ENCODE peak calls at places on chromosomes 1 and 21, in six cellular contexts. One of them, this sample, is unnamed.

GRCh38 chr1:155507960-155508359 is 54.6 kb downstream of the ASH1L start:
- DNase-seq in Peyer's patch: no peak
- DNase-seq in transverse colon: no peak
- DNase-seq in stomach: no peak
- DNase-seq in neural progenitor cell: no peak
- DNase-seq in IMR-90: no peak
- DNase-seq in this sample: no peak

GRCh38 chr1:167713330-167714081 is 8.3 kb upstream of the MPZL1 start:
- DNase-seq in Peyer's patch: peak; percentile 53
- DNase-seq in neural progenitor cell: peak; percentile 53
- DNase-seq in transverse colon: peak; percentile 26
- DNase-seq in stomach: no peak
- DNase-seq in IMR-90: peak; percentile 24
- DNase-seq in this sample: peak; percentile 40

GRCh38 chr1:44354268-44354839 is 703 bp downstream of the ERI3 start:
- DNase-seq in stomach: peak; percentile 25
- DNase-seq in IMR-90: peak; percentile 35
- DNase-seq in transverse colon: no peak
- DNase-seq in neural progenitor cell: no peak
- DNase-seq in Peyer's patch: no peak
- DNase-seq in this sample: no peak

GRCh38 chr1:74856174-74856573 is 123.2 kb downstream of the TYW3 start:
- DNase-seq in stomach: no peak
- DNase-seq in neural progenitor cell: no peak
- DNase-seq in IMR-90: no peak
- DNase-seq in Peyer's patch: no peak
- DNase-seq in transverse colon: no peak
- DNase-seq in this sample: no peak

GRCh38 chr1:182630586-182630985 is 26.4 kb upstream of the RGS16 start:
- DNase-seq in Peyer's patch: no peak
- DNase-seq in IMR-90: no peak
- DNase-seq in neural progenitor cell: peak; percentile 48
- DNase-seq in transverse colon: no peak
- DNase-seq in stomach: no peak
- DNase-seq in this sample: no peak

GRCh38 chr1:53148123-53148522 is 5.7 kb upstream of the SLC1A7 start:
- DNase-seq in neural progenitor cell: no peak
- DNase-seq in stomach: no peak
- DNase-seq in transverse colon: no peak
- DNase-seq in IMR-90: peak; percentile 91
- DNase-seq in Peyer's patch: no peak
- DNase-seq in this sample: no peak

GRCh38 chr1:231106347-231106746 is 55.5 kb upstream of the TRIM67 start:
- DNase-seq in IMR-90: peak; percentile 66
- DNase-seq in neural progenitor cell: no peak
- DNase-seq in Peyer's patch: no peak
- DNase-seq in stomach: no peak
- DNase-seq in transverse colon: no peak
- DNase-seq in this sample: no peak

GRCh38 chr1:196355206-196355786 is 252.9 kb downstream of the KCNT2 start:
- DNase-seq in Peyer's patch: no peak
- DNase-seq in neural progenitor cell: no peak
- DNase-seq in transverse colon: no peak
- DNase-seq in stomach: no peak
- DNase-seq in IMR-90: peak; percentile 25
- DNase-seq in this sample: peak; percentile 2

GRCh38 chr21:15592271-15592860 is 137.4 kb upstream of the USP25 start:
- DNase-seq in IMR-90: peak; percentile 45
- DNase-seq in neural progenitor cell: peak; percentile 25
- DNase-seq in stomach: no peak
- DNase-seq in Peyer's patch: no peak
- DNase-seq in transverse colon: no peak
- DNase-seq in this sample: peak; percentile 37

GRCh38 chr1:32684167-32684811 is 18.3 kb downstream of the SYNC start:
- DNase-seq in IMR-90: peak; percentile 74
- DNase-seq in transverse colon: peak; percentile 60
- DNase-seq in neural progenitor cell: no peak
- DNase-seq in stomach: peak; percentile 43
- DNase-seq in Peyer's patch: peak; percentile 58
- DNase-seq in this sample: peak; percentile 71

GRCh38 chr1:201557572-201557958 is 18.6 kb downstream of the NAV1 start:
- DNase-seq in transverse colon: no peak
- DNase-seq in neural progenitor cell: no peak
- DNase-seq in Peyer's patch: no peak
- DNase-seq in IMR-90: no peak
- DNase-seq in stomach: no peak
- DNase-seq in this sample: no peak
- H3K4me1 ChIP-seq in transverse colon: peaks cover 14% of the 10 kb centered on the region
- H3K4me1 ChIP-seq in neural progenitor cell: peaks cover 24% of the 10 kb centered on the region
- H3K4me1 ChIP-seq in Peyer's patch: no peaks in the 10 kb centered on the region
- H3K4me1 ChIP-seq in IMR-90: peaks cover 56% of the 10 kb centered on the region
- H3K4me1 ChIP-seq in stomach: peaks cover 18% of the 10 kb centered on the region
- H3K4me1 ChIP-seq in this sample: peaks cover 4% of the 10 kb centered on the region

GRCh38 chr21:35563885-35564451 is 496.4 kb downstream of the SETD4 start:
- DNase-seq in stomach: no peak
- DNase-seq in IMR-90: peak; percentile 91
- DNase-seq in Peyer's patch: no peak
- DNase-seq in transverse colon: peak; percentile 11
- DNase-seq in neural progenitor cell: no peak
- DNase-seq in this sample: no peak
- H3K4me3 ChIP-seq in stomach: no peak overlapping the region
- H3K4me3 ChIP-seq in IMR-90: no peak overlapping the region
- H3K4me3 ChIP-seq in Peyer's patch: no peak overlapping the region
- H3K4me3 ChIP-seq in transverse colon: no peak overlapping the region
- H3K4me3 ChIP-seq in neural progenitor cell: no peak overlapping the region
- H3K4me3 ChIP-seq in this sample: no peak overlapping the region

GRCh38 chr1:246579818-246580217 is 13.6 kb downstream of the CNST start:
- DNase-seq in transverse colon: no peak
- DNase-seq in stomach: no peak
- DNase-seq in neural progenitor cell: no peak
- DNase-seq in IMR-90: no peak
- DNase-seq in Peyer's patch: no peak
- DNase-seq in this sample: no peak

GRCh38 chr1:246577720-246578106 is 11.5 kb downstream of the CNST start:
- DNase-seq in transverse colon: no peak
- DNase-seq in Peyer's patch: no peak
- DNase-seq in neural progenitor cell: no peak
- DNase-seq in stomach: no peak
- DNase-seq in IMR-90: peak; percentile 38
- DNase-seq in this sample: no peak

GRCh38 chr1:246582301-246583055 is 16.2 kb downstream of the CNST start:
- DNase-seq in Peyer's patch: peak; percentile 78
- DNase-seq in stomach: no peak
- DNase-seq in IMR-90: no peak
- DNase-seq in transverse colon: peak; percentile 75
- DNase-seq in neural progenitor cell: no peak
- DNase-seq in this sample: peak; percentile 71

GRCh38 chr1:246583056-246583440 is 16.8 kb downstream of the CNST start:
- DNase-seq in IMR-90: no peak
- DNase-seq in stomach: no peak
- DNase-seq in neural progenitor cell: no peak
- DNase-seq in Peyer's patch: no peak
- DNase-seq in transverse colon: no peak
- DNase-seq in this sample: no peak

DNA sequence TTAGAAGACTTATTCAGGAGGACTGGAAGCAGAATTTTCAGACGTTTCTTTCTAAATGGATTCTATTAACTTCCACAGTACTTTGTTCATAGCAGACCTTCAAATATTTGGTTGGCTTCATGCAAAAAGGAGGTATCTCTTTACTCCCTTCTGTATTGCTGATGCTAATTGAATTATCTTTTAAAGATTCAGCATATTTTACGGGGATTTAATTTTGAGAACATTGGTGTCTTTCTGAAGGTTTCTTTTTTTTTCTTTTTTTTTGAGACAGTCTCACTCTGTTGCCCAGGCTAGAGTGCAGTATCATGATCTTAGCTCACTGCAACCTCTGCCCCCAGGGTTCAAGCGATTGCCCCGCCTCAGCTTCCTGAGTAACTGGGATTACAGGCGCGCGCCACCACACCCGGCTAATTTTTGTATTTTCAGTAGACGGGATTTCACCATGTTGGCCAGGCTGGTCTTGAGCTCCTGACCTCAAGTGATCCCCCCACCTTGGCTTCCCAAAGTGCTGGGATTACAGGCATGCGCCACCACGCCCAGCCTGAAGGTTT is 14.3 kb downstream of the CNST start:
- DNase-seq in transverse colon: peak; percentile 47
- DNase-seq in neural progenitor cell: no peak
- DNase-seq in stomach: no peak
- DNase-seq in IMR-90: no peak
- DNase-seq in Peyer's patch: no peak
- DNase-seq in this sample: no peak
- H3K4me1 ChIP-seq in transverse colon: peaks cover 65% of the 10 kb centered on the region
- H3K4me1 ChIP-seq in neural progenitor cell: no peaks in the 10 kb centered on the region
- H3K4me1 ChIP-seq in stomach: peaks cover 33% of the 10 kb centered on the region
- H3K4me1 ChIP-seq in IMR-90: peaks cover 21% of the 10 kb centered on the region
- H3K4me1 ChIP-seq in Peyer's patch: no peaks in the 10 kb centered on the region
- H3K4me1 ChIP-seq in this sample: peaks cover 68% of the 10 kb centered on the region

GRCh38 chr1:39061951-39062350 is 35.8 kb downstream of the NDUFS5 start:
- DNase-seq in neural progenitor cell: no peak
- DNase-seq in IMR-90: peak; percentile 37
- DNase-seq in Peyer's patch: no peak
- DNase-seq in transverse colon: no peak
- DNase-seq in stomach: no peak
- DNase-seq in this sample: no peak
- H3K4me3 ChIP-seq in neural progenitor cell: no peak overlapping the region
- H3K4me3 ChIP-seq in IMR-90: no peak overlapping the region
- H3K4me3 ChIP-seq in Peyer's patch: no peak overlapping the region
- H3K4me3 ChIP-seq in transverse colon: no peak overlapping the region
- H3K4me3 ChIP-seq in stomach: no peak overlapping the region
- H3K4me3 ChIP-seq in this sample: no peak overlapping the region

GRCh38 chr21:45004481-45005263 is 64.8 kb downstream of the SLX9 start:
- DNase-seq in transverse colon: peak; percentile 5
- DNase-seq in Peyer's patch: no peak
- DNase-seq in stomach: no peak
- DNase-seq in IMR-90: peak; percentile 32
- DNase-seq in neural progenitor cell: no peak
- DNase-seq in this sample: no peak
- H3K4me1 ChIP-seq in transverse colon: peaks cover 4% of the 10 kb centered on the region
- H3K4me1 ChIP-seq in Peyer's patch: no peaks in the 10 kb centered on the region
- H3K4me1 ChIP-seq in stomach: no peaks in the 10 kb centered on the region
- H3K4me1 ChIP-seq in IMR-90: peaks cover 3% of the 10 kb centered on the region
- H3K4me1 ChIP-seq in neural progenitor cell: peaks cover 21% of the 10 kb centered on the region
- H3K4me1 ChIP-seq in this sample: no peaks in the 10 kb centered on the region

GRCh38 chr1:158016651-158017335 is 23.3 kb downstream of the KIRREL1 start:
- DNase-seq in neural progenitor cell: peak; percentile 69
- DNase-seq in stomach: no peak
- DNase-seq in Peyer's patch: no peak
- DNase-seq in IMR-90: no peak
- DNase-seq in transverse colon: no peak
- DNase-seq in this sample: no peak

GRCh38 chr1:158014702-158015320 is 21.4 kb downstream of the KIRREL1 start:
- DNase-seq in IMR-90: no peak
- DNase-seq in transverse colon: no peak
- DNase-seq in Peyer's patch: no peak
- DNase-seq in stomach: no peak
- DNase-seq in neural progenitor cell: peak; percentile 71
- DNase-seq in this sample: no peak

GRCh38 chr1:158011714-158012113 is 18.3 kb downstream of the KIRREL1 start:
- DNase-seq in transverse colon: no peak
- DNase-seq in IMR-90: peak; percentile 64
- DNase-seq in Peyer's patch: no peak
- DNase-seq in stomach: no peak
- DNase-seq in neural progenitor cell: no peak
- DNase-seq in this sample: no peak

GRCh38 chr1:158017800-158018595 is 24.6 kb downstream of the KIRREL1 start:
- DNase-seq in transverse colon: no peak
- DNase-seq in IMR-90: no peak
- DNase-seq in stomach: no peak
- DNase-seq in Peyer's patch: no peak
- DNase-seq in neural progenitor cell: no peak
- DNase-seq in this sample: no peak

GRCh38 chr1:158013840-158014520 is 20.5 kb downstream of the KIRREL1 start:
- DNase-seq in transverse colon: no peak
- DNase-seq in stomach: no peak
- DNase-seq in Peyer's patch: no peak
- DNase-seq in neural progenitor cell: peak; percentile 90
- DNase-seq in IMR-90: peak; percentile 56
- DNase-seq in this sample: no peak
- H3K4me3 ChIP-seq in transverse colon: no peak overlapping the region
- H3K4me3 ChIP-seq in stomach: no peak overlapping the region
- H3K4me3 ChIP-seq in Peyer's patch: no peak overlapping the region
- H3K4me3 ChIP-seq in neural progenitor cell: peak overlapping the region; percentile 35
- H3K4me3 ChIP-seq in IMR-90: no peak overlapping the region
- H3K4me3 ChIP-seq in this sample: no peak overlapping the region

DNA sequence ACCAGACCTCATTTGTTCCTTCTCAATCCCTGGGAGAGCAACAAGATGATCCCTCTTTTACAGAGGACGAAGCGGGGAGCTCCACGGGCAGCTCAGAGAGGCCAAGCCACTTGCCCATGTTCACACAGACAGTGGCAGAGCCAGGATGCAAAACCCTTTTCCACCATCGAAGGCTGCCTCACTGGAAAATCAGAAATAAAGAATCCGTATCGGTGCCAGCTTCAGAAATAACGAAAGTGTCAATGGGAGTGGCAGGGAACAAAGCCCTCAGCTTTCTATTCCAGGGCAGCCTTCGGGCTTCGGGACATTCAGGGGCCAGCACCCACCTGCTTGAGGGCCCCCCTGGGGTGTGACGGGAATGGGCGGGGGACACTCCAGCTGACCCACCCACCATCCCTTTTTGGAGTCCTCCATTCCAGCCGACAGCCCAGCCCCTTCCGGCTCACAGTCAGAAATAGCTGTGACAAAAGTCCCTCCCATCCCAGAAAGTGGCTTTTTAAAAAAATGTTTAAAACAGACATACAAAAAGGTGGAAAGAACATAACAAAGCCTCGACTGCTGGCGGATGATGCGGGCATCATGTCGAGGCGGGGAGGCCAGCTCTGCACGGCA is 6.0 kb downstream of the IFFO2 start:
- DNase-seq in neural progenitor cell: no peak
- DNase-seq in IMR-90: no peak
- DNase-seq in Peyer's patch: peak; percentile 58
- DNase-seq in transverse colon: no peak
- DNase-seq in stomach: no peak
- DNase-seq in this sample: no peak
- H3K4me1 ChIP-seq in neural progenitor cell: peaks cover 23% of the 10 kb centered on the region
- H3K4me1 ChIP-seq in IMR-90: peaks cover 52% of the 10 kb centered on the region
- H3K4me1 ChIP-seq in Peyer's patch: no peaks in the 10 kb centered on the region
- H3K4me1 ChIP-seq in transverse colon: peaks cover 51% of the 10 kb centered on the region
- H3K4me1 ChIP-seq in stomach: peaks cover 61% of the 10 kb centered on the region
- H3K4me1 ChIP-seq in this sample: peaks cover 43% of the 10 kb centered on the region